ENCODE peak calls at places on chromosomes 16 and 17, in six cellular contexts. One of them, this sample, is unnamed.

GRCh38 chr17:27559506-27559931 is 71.5 kb upstream of the LGALS9 start:
- DNase-seq in HCT116: no peak
- DNase-seq in H1: no peak
- DNase-seq in GM12878: no peak
- DNase-seq in K562: no peak
- DNase-seq in HepG2: peak
- DNase-seq in this sample: no peak

GRCh38 chr16:84660973-84661372 is 12.7 kb downstream of the KLHL36 start:
- DNase-seq in K562: no peak
- DNase-seq in HepG2: no peak
- DNase-seq in H1: no peak
- DNase-seq in HCT116: no peak
- DNase-seq in GM12878: no peak
- DNase-seq in this sample: no peak

GRCh38 chr16:70151391-70151790 is 22.2 kb upstream of the CLEC18C start:
- DNase-seq in K562: no peak
- DNase-seq in H1: no peak
- DNase-seq in HCT116: no peak
- DNase-seq in HepG2: no peak
- DNase-seq in GM12878: no peak
- DNase-seq in this sample: no peak

GRCh38 chr17:45221997-45222272 is 250 bp downstream of the FMNL1 start:
- DNase-seq in HCT116: no peak
- DNase-seq in GM12878: no peak
- DNase-seq in HepG2: no peak
- DNase-seq in K562: no peak
- DNase-seq in H1: no peak
- DNase-seq in this sample: no peak

GRCh38 chr16:83365166-83365565 is 442.6 kb upstream of the HSBP1 start:
- DNase-seq in K562: no peak
- DNase-seq in HepG2: no peak
- DNase-seq in H1: no peak
- DNase-seq in HCT116: no peak
- DNase-seq in GM12878: no peak
- DNase-seq in this sample: no peak

GRCh38 chr16:81485824-81486554 is 41.4 kb downstream of the CMIP start:
- DNase-seq in GM12878: no peak
- DNase-seq in HepG2: no peak
- DNase-seq in K562: no peak
- DNase-seq in H1: no peak
- DNase-seq in HCT116: peak
- DNase-seq in this sample: no peak

GRCh38 chr17:79854080-79854861 is 15.0 kb upstream of the CBX4 start:
- DNase-seq in H1: no peak
- DNase-seq in HepG2: no peak
- DNase-seq in GM12878: no peak
- DNase-seq in K562: no peak
- DNase-seq in HCT116: no peak
- DNase-seq in this sample: no peak

GRCh38 chr16:21656795-21657768 is 4.7 kb upstream of the IGSF6 start:
- DNase-seq in H1: no peak
- DNase-seq in HepG2: peak
- DNase-seq in HCT116: peak
- DNase-seq in GM12878: peak
- DNase-seq in K562: peak
- DNase-seq in this sample: peak

GRCh38 chr17:17411692-17412091 is 65.1 kb upstream of the MED9 start:
- DNase-seq in HepG2: no peak
- DNase-seq in HCT116: no peak
- DNase-seq in K562: no peak
- DNase-seq in GM12878: no peak
- DNase-seq in H1: no peak
- DNase-seq in this sample: no peak

GRCh38 chr17:75514299-75515228 is 773 bp downstream of the CASKIN2 start:
- DNase-seq in H1: no peak
- DNase-seq in HCT116: no peak
- DNase-seq in K562: no peak
- DNase-seq in GM12878: no peak
- DNase-seq in HepG2: no peak
- DNase-seq in this sample: no peak

GRCh38 chr17:1909985-1910384 is 80.2 kb downstream of the RPA1 start:
- DNase-seq in HCT116: no peak
- DNase-seq in HepG2: peak
- DNase-seq in H1: no peak
- DNase-seq in K562: no peak
- DNase-seq in GM12878: no peak
- DNase-seq in this sample: no peak

GRCh38 chr16:54940279-54940604 is 9.6 kb downstream of the IRX5 start:
- DNase-seq in HCT116: no peak
- DNase-seq in GM12878: no peak
- DNase-seq in K562: no peak
- DNase-seq in H1: no peak
- DNase-seq in HepG2: no peak
- DNase-seq in this sample: no peak

GRCh38 chr16:54937673-54938350 is 7.1 kb downstream of the IRX5 start:
- DNase-seq in GM12878: no peak
- DNase-seq in HCT116: no peak
- DNase-seq in K562: no peak
- DNase-seq in HepG2: no peak
- DNase-seq in H1: no peak
- DNase-seq in this sample: no peak

GRCh38 chr16:54936979-54937672 is 6.5 kb downstream of the IRX5 start:
- DNase-seq in H1: no peak
- DNase-seq in K562: no peak
- DNase-seq in GM12878: no peak
- DNase-seq in HCT116: no peak
- DNase-seq in HepG2: no peak
- DNase-seq in this sample: no peak

GRCh38 chr16:54939537-54940278 is 9.0 kb downstream of the IRX5 start:
- DNase-seq in HCT116: no peak
- DNase-seq in GM12878: no peak
- DNase-seq in HepG2: no peak
- DNase-seq in K562: peak
- DNase-seq in H1: no peak
- DNase-seq in this sample: no peak

DNA sequence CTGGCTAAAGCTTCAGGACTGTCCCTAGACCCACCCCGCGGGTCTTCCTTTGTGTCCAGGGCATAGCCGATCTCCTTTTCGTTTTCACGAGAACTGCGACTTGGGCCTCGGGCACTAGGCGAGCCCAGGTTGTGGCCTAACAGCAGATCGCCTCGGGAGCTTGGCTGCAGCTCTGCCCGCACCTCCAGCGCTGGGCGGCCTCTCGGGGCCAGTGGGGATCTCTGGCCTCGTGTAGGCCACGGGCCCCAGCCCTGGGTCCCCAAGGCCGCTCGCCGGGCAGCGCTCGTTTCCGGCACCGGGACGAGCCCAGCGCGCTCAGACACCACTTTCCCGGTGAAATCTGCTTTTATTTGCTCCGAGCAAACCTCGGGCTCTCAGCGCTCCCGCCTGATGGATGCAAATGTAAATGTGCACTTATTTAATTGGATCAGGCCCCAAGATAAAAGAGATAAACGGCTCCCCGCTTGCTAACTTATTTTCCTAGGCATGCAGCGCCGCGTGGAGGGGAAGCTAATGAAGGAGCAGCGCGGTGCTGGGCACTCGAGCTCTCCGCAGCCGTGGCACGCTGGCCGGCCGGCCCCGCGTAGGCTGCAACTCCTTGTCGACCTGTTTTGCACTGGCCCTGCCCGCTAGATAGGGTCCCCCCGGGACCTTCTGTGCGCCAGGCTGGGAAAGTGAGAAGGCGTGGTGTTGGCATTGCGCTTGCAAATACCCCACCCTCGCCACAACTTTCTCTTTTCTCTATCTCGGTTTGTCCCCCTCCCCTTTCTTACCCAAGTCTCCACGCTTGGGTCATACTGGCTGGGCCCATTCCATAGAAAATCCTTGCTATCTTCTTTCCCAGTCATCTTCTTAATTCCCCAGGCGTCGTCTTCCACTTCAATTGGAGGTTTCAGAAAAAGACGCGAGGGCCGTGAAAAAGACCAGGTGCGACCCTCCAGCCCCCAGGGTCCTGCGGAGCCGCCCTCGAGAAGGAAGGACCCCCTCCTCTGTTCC is 8.0 kb downstream of the IRX5 start:
- DNase-seq in HepG2: no peak
- DNase-seq in HCT116: no peak
- DNase-seq in K562: no peak
- DNase-seq in H1: no peak
- DNase-seq in GM12878: no peak
- DNase-seq in this sample: no peak
- TF ChIP-seq ZNF274 in HepG2: no peak
- TF ChIP-seq ZNF274 in HCT116: no peak
- TF ChIP-seq ZNF274 in K562: no peak
- TF ChIP-seq ZNF274 in H1: no peak
- TF ChIP-seq ZNF274 in GM12878: no peak
- TF ChIP-seq ZNF274 in this sample: no peak

DNA sequence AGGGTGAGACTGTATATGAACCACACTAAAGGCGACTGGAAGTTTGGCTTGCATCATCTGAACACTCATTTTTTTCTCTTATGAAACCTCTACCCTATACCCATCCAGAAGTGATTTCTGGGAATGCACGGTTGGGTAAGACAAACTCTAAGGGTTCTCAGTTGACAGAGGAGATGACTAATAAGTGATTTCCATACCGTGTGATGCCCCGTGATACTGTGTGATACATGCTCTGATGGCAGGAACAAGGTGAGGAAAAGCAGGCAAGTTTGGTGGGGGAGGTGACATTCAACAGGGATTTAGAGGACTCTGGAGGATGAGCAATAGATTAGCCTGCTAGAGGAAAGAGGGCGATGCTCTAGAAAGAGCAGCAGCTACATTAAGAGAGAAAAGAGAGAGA is 156.4 kb upstream of the CCL2 start:
- DNase-seq in HepG2: no peak
- DNase-seq in GM12878: no peak
- DNase-seq in HCT116: no peak
- DNase-seq in K562: no peak
- DNase-seq in H1: no peak
- DNase-seq in this sample: no peak
- TF ChIP-seq ZNF274 in HepG2: no peak
- TF ChIP-seq ZNF274 in GM12878: no peak
- TF ChIP-seq ZNF274 in HCT116: no peak
- TF ChIP-seq ZNF274 in K562: no peak
- TF ChIP-seq ZNF274 in H1: no peak
- TF ChIP-seq ZNF274 in this sample: no peak

DNA sequence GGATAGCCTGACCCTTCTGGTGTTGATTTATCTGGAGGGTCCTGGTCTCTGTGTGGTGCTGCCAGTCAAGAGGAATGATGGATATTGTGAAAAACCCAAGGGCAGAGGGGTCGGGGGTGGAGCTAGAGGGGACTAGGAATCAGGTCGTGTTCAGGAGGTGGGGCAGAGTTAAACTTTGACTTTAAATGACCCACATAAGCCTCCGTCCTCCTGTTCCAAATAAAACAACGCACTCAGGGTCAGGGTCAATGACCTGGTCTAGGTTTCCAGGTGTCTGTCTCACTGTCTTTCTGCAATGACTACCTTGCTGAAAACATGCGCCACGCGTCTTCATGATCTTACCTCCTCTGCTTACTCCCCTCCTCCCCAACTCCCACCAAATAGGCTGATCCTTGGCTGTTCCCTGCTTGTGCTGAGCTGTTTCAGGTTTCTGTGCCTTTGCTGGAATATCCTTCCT is 14.7 kb downstream of the AOC3 start:
- DNase-seq in HepG2: peak
- DNase-seq in GM12878: no peak
- DNase-seq in H1: no peak
- DNase-seq in HCT116: no peak
- DNase-seq in K562: no peak
- DNase-seq in this sample: no peak
- TF ChIP-seq ZNF274 in HepG2: no peak
- TF ChIP-seq ZNF274 in GM12878: no peak
- TF ChIP-seq ZNF274 in H1: no peak
- TF ChIP-seq ZNF274 in HCT116: no peak
- TF ChIP-seq ZNF274 in K562: no peak
- TF ChIP-seq ZNF274 in this sample: no peak

GRCh38 chr17:20994779-20995149 is 48.0 kb downstream of the USP22 start:
- DNase-seq in HepG2: no peak
- DNase-seq in HCT116: no peak
- DNase-seq in H1: no peak
- DNase-seq in K562: no peak
- DNase-seq in GM12878: no peak
- DNase-seq in this sample: no peak

GRCh38 chr17:20992416-20992815 is 50.4 kb downstream of the USP22 start:
- DNase-seq in HCT116: no peak
- DNase-seq in GM12878: no peak
- DNase-seq in K562: no peak
- DNase-seq in H1: no peak
- DNase-seq in HepG2: no peak
- DNase-seq in this sample: no peak

GRCh38 chr17:20993863-20994778 is 48.7 kb downstream of the USP22 start:
- DNase-seq in K562: no peak
- DNase-seq in GM12878: no peak
- DNase-seq in H1: no peak
- DNase-seq in HCT116: no peak
- DNase-seq in HepG2: no peak
- DNase-seq in this sample: no peak

GRCh38 chr17:20991276-20992037 is 51.4 kb downstream of the USP22 start:
- DNase-seq in HepG2: no peak
- DNase-seq in H1: no peak
- DNase-seq in GM12878: no peak
- DNase-seq in K562: no peak
- DNase-seq in HCT116: no peak
- DNase-seq in this sample: no peak

GRCh38 chr17:20992987-20993862 is 49.6 kb downstream of the USP22 start:
- DNase-seq in HepG2: peak
- DNase-seq in K562: peak
- DNase-seq in HCT116: peak
- DNase-seq in GM12878: peak
- DNase-seq in H1: peak
- DNase-seq in this sample: peak
- TF ChIP-seq ZNF274 in HepG2: no peak
- TF ChIP-seq ZNF274 in K562: no peak
- TF ChIP-seq ZNF274 in HCT116: no peak
- TF ChIP-seq ZNF274 in GM12878: no peak
- TF ChIP-seq ZNF274 in H1: no peak
- TF ChIP-seq ZNF274 in this sample: no peak

DNA sequence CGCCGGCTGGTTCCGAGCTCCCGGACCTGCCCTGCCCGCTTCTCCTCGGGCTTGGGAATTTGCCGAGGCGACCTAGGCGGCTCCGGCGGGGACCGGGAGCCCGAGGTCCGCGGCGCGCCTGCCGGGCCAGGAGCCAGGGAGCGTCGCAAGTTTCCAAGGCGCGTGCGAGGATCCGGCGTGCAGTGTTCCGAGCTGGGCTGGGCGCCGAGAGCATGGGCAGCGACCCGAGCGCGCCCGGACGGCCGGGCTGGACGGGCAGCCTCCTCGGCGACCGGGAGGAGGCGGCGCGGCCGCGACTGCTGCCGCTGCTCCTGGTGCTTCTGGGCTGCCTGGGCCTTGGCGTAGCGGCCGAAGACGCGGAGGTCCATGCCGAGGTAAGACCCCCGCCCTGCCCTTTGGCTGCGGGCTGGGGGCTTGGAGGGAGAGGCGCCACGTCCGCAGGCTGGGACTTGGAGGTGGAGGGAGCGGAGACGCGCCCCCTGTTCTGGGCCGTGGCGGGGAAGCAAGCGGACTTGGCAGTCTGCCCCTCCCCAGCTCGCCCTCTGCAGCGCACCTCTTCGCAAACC is 668 bp downstream of the MMP15 start:
- DNase-seq in GM12878: no peak
- DNase-seq in HCT116: no peak
- DNase-seq in H1: no peak
- DNase-seq in K562: peak
- DNase-seq in HepG2: no peak
- DNase-seq in this sample: no peak
- TF ChIP-seq ZNF274 in GM12878: no peak
- TF ChIP-seq ZNF274 in HCT116: no peak
- TF ChIP-seq ZNF274 in H1: no peak
- TF ChIP-seq ZNF274 in K562: no peak
- TF ChIP-seq ZNF274 in HepG2: peak
- TF ChIP-seq ZNF274 in this sample: no peak